ENCODE peak calls at places on chromosomes 3 and 15, in eight cellular contexts. One of them, this sample, is unnamed.

GRCh38 chr3:99864289-99864688 is 46.6 kb downstream of the CMSS1 start:
- DNase-seq in heart left ventricle: no peak
- DNase-seq in fibroblast of mammary gland: no peak
- DNase-seq in tibial artery: no peak
- DNase-seq in lower lobe of right lung: no peak
- DNase-seq in fibroblast of lung: no peak
- DNase-seq in Peyer's patch: no peak
- DNase-seq in MCF 10A: no peak
- DNase-seq in this sample: no peak

GRCh38 chr3:166519443-166519842 is 682.2 kb upstream of the BCHE start:
- DNase-seq in MCF 10A: no peak
- DNase-seq in Peyer's patch: no peak
- DNase-seq in fibroblast of lung: no peak
- DNase-seq in fibroblast of mammary gland: no peak
- DNase-seq in heart left ventricle: no peak
- DNase-seq in tibial artery: no peak
- DNase-seq in lower lobe of right lung: no peak
- DNase-seq in this sample: no peak

GRCh38 chr3:31077826-31078225 is 183.4 kb upstream of the GADL1 start:
- DNase-seq in Peyer's patch: no peak
- DNase-seq in fibroblast of mammary gland: peak; percentile 84
- DNase-seq in lower lobe of right lung: no peak
- DNase-seq in MCF 10A: no peak
- DNase-seq in fibroblast of lung: no peak
- DNase-seq in heart left ventricle: no peak
- DNase-seq in tibial artery: no peak
- DNase-seq in this sample: no peak

GRCh38 chr15:60396964-60397771 is 618 bp downstream of the ANXA2 start:
- DNase-seq in lower lobe of right lung: peak; percentile 82
- DNase-seq in MCF 10A: peak; percentile 83
- DNase-seq in fibroblast of lung: peak; percentile 71
- DNase-seq in Peyer's patch: peak; percentile 89
- DNase-seq in heart left ventricle: peak; percentile 80
- DNase-seq in tibial artery: peak; percentile 81
- DNase-seq in fibroblast of mammary gland: peak; percentile 78
- DNase-seq in this sample: peak; percentile 85

GRCh38 chr15:59284768-59285368 is 78.2 kb downstream of the LDHAL6B start:
- DNase-seq in fibroblast of lung: no peak
- DNase-seq in tibial artery: no peak
- DNase-seq in lower lobe of right lung: no peak
- DNase-seq in Peyer's patch: no peak
- DNase-seq in fibroblast of mammary gland: no peak
- DNase-seq in heart left ventricle: no peak
- DNase-seq in MCF 10A: no peak
- DNase-seq in this sample: no peak

GRCh38 chr3:73783811-73784210 is 159.1 kb upstream of the PDZRN3 start:
- DNase-seq in tibial artery: no peak
- DNase-seq in fibroblast of mammary gland: no peak
- DNase-seq in Peyer's patch: no peak
- DNase-seq in fibroblast of lung: no peak
- DNase-seq in MCF 10A: no peak
- DNase-seq in heart left ventricle: no peak
- DNase-seq in lower lobe of right lung: no peak
- DNase-seq in this sample: no peak

GRCh38 chr3:86814321-86814720 is 176.6 kb downstream of the VGLL3 start:
- DNase-seq in MCF 10A: no peak
- DNase-seq in fibroblast of mammary gland: no peak
- DNase-seq in Peyer's patch: no peak
- DNase-seq in heart left ventricle: no peak
- DNase-seq in lower lobe of right lung: no peak
- DNase-seq in fibroblast of lung: no peak
- DNase-seq in tibial artery: no peak
- DNase-seq in this sample: no peak

GRCh38 chr3:194395767-194396527 is 3.1 kb downstream of the GP5 start:
- DNase-seq in fibroblast of lung: peak; percentile 59
- DNase-seq in Peyer's patch: peak; percentile 58
- DNase-seq in lower lobe of right lung: no peak
- DNase-seq in heart left ventricle: no peak
- DNase-seq in fibroblast of mammary gland: peak; percentile 23
- DNase-seq in MCF 10A: no peak
- DNase-seq in tibial artery: peak; percentile 53
- DNase-seq in this sample: no peak

GRCh38 chr3:195154111-195154791 is 116.7 kb downstream of the XXYLT1 start:
- DNase-seq in fibroblast of lung: peak; percentile 78
- DNase-seq in fibroblast of mammary gland: peak; percentile 46
- DNase-seq in MCF 10A: no peak
- DNase-seq in tibial artery: no peak
- DNase-seq in lower lobe of right lung: no peak
- DNase-seq in Peyer's patch: no peak
- DNase-seq in heart left ventricle: no peak
- DNase-seq in this sample: no peak

GRCh38 chr15:69045810-69046209 is 31.3 kb downstream of the NOX5 start:
- DNase-seq in heart left ventricle: no peak
- DNase-seq in tibial artery: no peak
- DNase-seq in Peyer's patch: no peak
- DNase-seq in fibroblast of mammary gland: no peak
- DNase-seq in lower lobe of right lung: no peak
- DNase-seq in MCF 10A: peak; percentile 92
- DNase-seq in fibroblast of lung: peak; percentile 30
- DNase-seq in this sample: no peak

GRCh38 chr3:4588410-4588809 is 95.3 kb downstream of the ITPR1 start:
- DNase-seq in heart left ventricle: no peak
- DNase-seq in fibroblast of mammary gland: peak; percentile 82
- DNase-seq in fibroblast of lung: peak; percentile 63
- DNase-seq in lower lobe of right lung: no peak
- DNase-seq in MCF 10A: peak; percentile 62
- DNase-seq in Peyer's patch: no peak
- DNase-seq in tibial artery: no peak
- DNase-seq in this sample: no peak

GRCh38 chr3:7382293-7383033 is 521.5 kb downstream of the GRM7 start:
- DNase-seq in fibroblast of lung: peak; percentile 95
- DNase-seq in MCF 10A: peak; percentile 78
- DNase-seq in Peyer's patch: no peak
- DNase-seq in fibroblast of mammary gland: peak; percentile 19
- DNase-seq in tibial artery: no peak
- DNase-seq in lower lobe of right lung: no peak
- DNase-seq in heart left ventricle: no peak
- DNase-seq in this sample: no peak

GRCh38 chr15:95134306-95135100 is 903.1 kb downstream of the MCTP2 start:
- DNase-seq in tibial artery: no peak
- DNase-seq in Peyer's patch: no peak
- DNase-seq in fibroblast of lung: peak; percentile 36
- DNase-seq in MCF 10A: no peak
- DNase-seq in lower lobe of right lung: no peak
- DNase-seq in fibroblast of mammary gland: no peak
- DNase-seq in heart left ventricle: no peak
- DNase-seq in this sample: no peak

GRCh38 chr3:53730565-53730964 is 115.7 kb downstream of the CHDH start:
- DNase-seq in lower lobe of right lung: no peak
- DNase-seq in heart left ventricle: peak; percentile 71
- DNase-seq in fibroblast of lung: no peak
- DNase-seq in tibial artery: no peak
- DNase-seq in fibroblast of mammary gland: peak; percentile 30
- DNase-seq in Peyer's patch: no peak
- DNase-seq in MCF 10A: peak; percentile 5
- DNase-seq in this sample: no peak

GRCh38 chr3:141454906-141455602 is 31.8 kb upstream of the RASA2 start:
- DNase-seq in fibroblast of lung: peak; percentile 86
- DNase-seq in Peyer's patch: no peak
- DNase-seq in lower lobe of right lung: no peak
- DNase-seq in fibroblast of mammary gland: peak; percentile 94
- DNase-seq in MCF 10A: peak; percentile 83
- DNase-seq in heart left ventricle: no peak
- DNase-seq in tibial artery: no peak
- DNase-seq in this sample: no peak

GRCh38 chr3:76065975-76066374 is 280.6 kb upstream of the ZNF717 start:
- DNase-seq in Peyer's patch: no peak
- DNase-seq in fibroblast of lung: peak; percentile 88
- DNase-seq in tibial artery: no peak
- DNase-seq in MCF 10A: peak; percentile 6
- DNase-seq in lower lobe of right lung: no peak
- DNase-seq in heart left ventricle: no peak
- DNase-seq in fibroblast of mammary gland: peak; percentile 32
- DNase-seq in this sample: no peak

DNA sequence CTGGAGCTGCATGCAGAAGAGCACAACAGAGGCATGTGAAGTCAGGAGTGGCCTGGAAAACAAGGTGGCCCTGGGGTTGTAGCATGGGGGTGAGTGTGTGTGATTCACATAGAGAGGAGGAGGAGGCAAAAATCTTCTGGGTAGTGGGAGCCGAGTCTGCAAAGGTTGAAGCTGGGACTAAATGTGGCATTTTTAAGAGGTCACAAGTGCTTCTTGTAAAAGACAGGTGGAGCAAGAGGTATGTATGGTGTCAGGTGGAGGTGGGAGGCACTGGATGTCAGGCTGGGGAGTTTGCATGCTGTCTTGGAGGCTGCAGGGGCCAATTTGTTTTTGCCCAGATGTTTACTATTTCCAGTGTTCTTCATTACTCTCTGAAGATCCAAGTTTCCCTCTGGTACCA is 42.4 kb downstream of the C3orf20 start:
- DNase-seq in heart left ventricle: no peak
- DNase-seq in MCF 10A: no peak
- DNase-seq in Peyer's patch: no peak
- DNase-seq in lower lobe of right lung: no peak
- DNase-seq in fibroblast of lung: no peak
- DNase-seq in fibroblast of mammary gland: no peak
- DNase-seq in tibial artery: no peak
- DNase-seq in this sample: no peak
- TF ChIP-seq CTCF in heart left ventricle: no peak
- TF ChIP-seq CTCF in MCF 10A: no peak
- TF ChIP-seq CTCF in Peyer's patch: no peak
- TF ChIP-seq CTCF in lower lobe of right lung: no peak
- TF ChIP-seq CTCF in fibroblast of lung: no peak
- TF ChIP-seq CTCF in fibroblast of mammary gland: no peak
- TF ChIP-seq CTCF in tibial artery: no peak
- TF ChIP-seq CTCF in this sample: no peak

GRCh38 chr3:13016083-13016725 is 57.0 kb downstream of the IQSEC1 start:
- DNase-seq in Peyer's patch: peak; percentile 90
- DNase-seq in lower lobe of right lung: peak; percentile 79
- DNase-seq in heart left ventricle: peak; percentile 82
- DNase-seq in fibroblast of lung: no peak
- DNase-seq in fibroblast of mammary gland: no peak
- DNase-seq in MCF 10A: no peak
- DNase-seq in tibial artery: peak; percentile 71
- DNase-seq in this sample: peak; percentile 79

GRCh38 chr3:13014755-13015285 is 58.4 kb downstream of the IQSEC1 start:
- DNase-seq in MCF 10A: no peak
- DNase-seq in tibial artery: no peak
- DNase-seq in lower lobe of right lung: peak; percentile 37
- DNase-seq in fibroblast of mammary gland: no peak
- DNase-seq in fibroblast of lung: no peak
- DNase-seq in heart left ventricle: no peak
- DNase-seq in Peyer's patch: no peak
- DNase-seq in this sample: no peak

GRCh38 chr3:13016726-13017255 is 56.4 kb downstream of the IQSEC1 start:
- DNase-seq in Peyer's patch: no peak
- DNase-seq in heart left ventricle: no peak
- DNase-seq in tibial artery: no peak
- DNase-seq in MCF 10A: no peak
- DNase-seq in fibroblast of lung: no peak
- DNase-seq in lower lobe of right lung: no peak
- DNase-seq in fibroblast of mammary gland: no peak
- DNase-seq in this sample: no peak

GRCh38 chr3:13013994-13014754 is 59.1 kb downstream of the IQSEC1 start:
- DNase-seq in tibial artery: no peak
- DNase-seq in fibroblast of lung: no peak
- DNase-seq in Peyer's patch: no peak
- DNase-seq in lower lobe of right lung: peak; percentile 62
- DNase-seq in MCF 10A: no peak
- DNase-seq in fibroblast of mammary gland: no peak
- DNase-seq in heart left ventricle: no peak
- DNase-seq in this sample: no peak

GRCh38 chr3:13015286-13016082 is 57.7 kb downstream of the IQSEC1 start:
- DNase-seq in fibroblast of lung: no peak
- DNase-seq in heart left ventricle: peak; percentile 80
- DNase-seq in tibial artery: no peak
- DNase-seq in MCF 10A: no peak
- DNase-seq in Peyer's patch: peak; percentile 84
- DNase-seq in fibroblast of mammary gland: no peak
- DNase-seq in lower lobe of right lung: peak; percentile 76
- DNase-seq in this sample: peak; percentile 80
- TF ChIP-seq CTCF in fibroblast of lung: no peak
- TF ChIP-seq CTCF in heart left ventricle: no peak
- TF ChIP-seq CTCF in tibial artery: no peak
- TF ChIP-seq CTCF in MCF 10A: no peak
- TF ChIP-seq CTCF in Peyer's patch: no peak
- TF ChIP-seq CTCF in fibroblast of mammary gland: no peak
- TF ChIP-seq CTCF in lower lobe of right lung: no peak
- TF ChIP-seq CTCF in this sample: no peak

DNA sequence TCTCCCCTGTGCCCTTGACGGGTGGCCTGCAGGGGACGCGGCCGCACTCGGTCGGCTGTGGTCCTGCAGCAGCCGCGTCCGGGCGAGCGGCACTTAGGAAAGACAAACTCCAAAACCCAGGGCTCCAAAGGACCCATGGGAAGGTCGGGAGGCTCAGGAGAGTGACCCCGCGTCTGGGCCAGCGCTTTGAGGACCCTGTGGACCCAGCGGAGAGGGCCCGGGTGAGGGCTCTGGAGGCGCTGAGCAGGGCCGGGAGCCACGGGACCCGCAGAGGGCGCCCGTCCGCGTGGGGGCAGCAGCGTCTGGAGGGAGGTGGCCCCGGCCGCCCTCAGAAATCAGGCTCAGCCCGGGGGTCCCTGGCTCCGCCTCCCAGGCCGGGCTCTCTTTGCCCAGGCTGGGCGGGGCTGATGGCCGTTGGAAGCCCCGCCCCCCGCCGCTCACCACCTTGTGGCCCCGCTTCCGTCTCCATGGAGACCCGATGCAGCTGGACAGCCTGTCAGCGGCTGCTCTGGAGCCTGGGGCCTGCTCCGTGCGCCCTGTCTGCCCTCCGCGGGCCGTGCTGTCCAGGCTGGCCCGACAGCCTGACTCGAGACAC is 34.6 kb upstream of the RPL32 start:
- DNase-seq in fibroblast of lung: peak; percentile 28
- DNase-seq in fibroblast of mammary gland: peak; percentile 10
- DNase-seq in MCF 10A: no peak
- DNase-seq in lower lobe of right lung: peak; percentile 68
- DNase-seq in tibial artery: no peak
- DNase-seq in heart left ventricle: peak; percentile 71
- DNase-seq in Peyer's patch: peak; percentile 61
- DNase-seq in this sample: no peak
- TF ChIP-seq CTCF in fibroblast of lung: no peak
- TF ChIP-seq CTCF in fibroblast of mammary gland: no peak
- TF ChIP-seq CTCF in MCF 10A: no peak
- TF ChIP-seq CTCF in lower lobe of right lung: peak; percentile 11
- TF ChIP-seq CTCF in tibial artery: no peak
- TF ChIP-seq CTCF in heart left ventricle: peak; percentile 27
- TF ChIP-seq CTCF in Peyer's patch: peak; percentile 17
- TF ChIP-seq CTCF in this sample: no peak

DNA sequence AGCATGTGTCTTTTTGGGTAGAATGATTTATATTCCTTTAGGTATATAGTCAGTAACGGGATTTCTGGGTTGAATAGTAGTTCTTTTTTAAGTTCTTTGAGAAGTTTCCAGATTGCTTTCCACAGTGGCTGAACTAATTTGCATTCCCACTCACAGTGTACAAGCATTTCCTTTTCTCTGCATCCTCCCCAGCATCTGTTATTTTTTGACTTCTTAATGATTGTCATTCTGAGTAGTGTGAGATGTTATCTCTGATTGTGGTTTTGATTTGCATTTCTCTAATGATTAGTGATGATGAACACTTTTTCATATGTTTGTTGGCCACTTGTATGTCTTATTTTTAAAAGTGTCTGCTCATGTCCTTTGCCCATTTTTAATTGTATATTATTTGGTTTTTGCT is 337.6 kb downstream of the EFHB start:
- DNase-seq in fibroblast of lung: no peak
- DNase-seq in fibroblast of mammary gland: no peak
- DNase-seq in Peyer's patch: no peak
- DNase-seq in MCF 10A: no peak
- DNase-seq in heart left ventricle: no peak
- DNase-seq in tibial artery: no peak
- DNase-seq in lower lobe of right lung: no peak
- DNase-seq in this sample: no peak
- TF ChIP-seq CTCF in fibroblast of lung: no peak
- TF ChIP-seq CTCF in fibroblast of mammary gland: no peak
- TF ChIP-seq CTCF in Peyer's patch: no peak
- TF ChIP-seq CTCF in MCF 10A: no peak
- TF ChIP-seq CTCF in heart left ventricle: no peak
- TF ChIP-seq CTCF in tibial artery: no peak
- TF ChIP-seq CTCF in lower lobe of right lung: no peak
- TF ChIP-seq CTCF in this sample: no peak